ENCODE peak calls at places on chromosome 5, in five cellular contexts. G is neural progenitor cell; V is activated CD4-positive, alpha-beta memory T cell treated with anti-CD3 and anti-CD28 coated beads, Interleukin-2, amount 10 ng/mL, durations not matched to agents 7 days and 5 days; J is GDM1; Y is iPS DF 6.9. Q is an unnamed sample.

GRCh38 chr5:43073597-43074546 is 33.8 kb upstream of the ANXA2R start:
- DNase-seq in Y (no peak), G (peak), V (peak), J (peak), Q (no peak)

GRCh38 chr5:56852228-56853000 is 37.1 kb downstream of the MAP3K1 start:
- DNase-seq in V (no peak), Y (no peak), J (no peak), G (no peak), Q (no peak)

GRCh38 chr5:54959673-54960418 is 25.5 kb downstream of the ESM1 start:
- DNase-seq in Y (peak), V (peak), G (peak), J (no peak), Q (no peak)

GRCh38 chr5:1411099-1411498 is 34.1 kb downstream of the SLC6A3 start:
- DNase-seq in Y (no peak), V (no peak), G (no peak), J (no peak), Q (no peak)

GRCh38 chr5:54754420-54754819 is 231.0 kb downstream of the ESM1 start:
- DNase-seq in V (no peak), G (no peak), J (no peak), Y (no peak), Q (no peak)

GRCh38 chr5:105740242-105740641 is 1930.5 kb downstream of the EFNA5 start:
- DNase-seq in Y (no peak), J (no peak), G (no peak), V (no peak), Q (no peak)

GRCh38 chr5:81879936-81880335 is 91.9 kb upstream of the ATG10 start:
- DNase-seq in V (no peak), Y (no peak), G (no peak), J (no peak), Q (no peak)

GRCh38 chr5:157908459-157908858 is 49.5 kb upstream of the CLINT1 start:
- DNase-seq in J (no peak), V (no peak), G (no peak), Y (no peak), Q (no peak)

GRCh38 chr5:3187846-3188425 is 407.7 kb upstream of the IRX1 start:
- DNase-seq in G (no peak), Y (no peak), J (no peak), V (no peak), Q (no peak)

GRCh38 chr5:117803533-117803932 is 1184.8 kb downstream of the DTWD2 start:
- DNase-seq in Y (no peak), J (no peak), G (no peak), V (no peak), Q (no peak)

GRCh38 chr5:132915681-132916080 is 42.2 kb downstream of the LEAP2 start:
- DNase-seq in V (no peak), G (no peak), J (no peak), Y (no peak), Q (no peak)

GRCh38 chr5:142922223-142922952 is 152.2 kb downstream of the ARHGAP26 start:
- DNase-seq in J (no peak), Y (no peak), V (no peak), G (peak), Q (no peak)

GRCh38 chr5:57986746-57987145 is 473.1 kb downstream of the PLK2 start:
- DNase-seq in J (no peak), G (no peak), V (no peak), Y (no peak), Q (no peak)